ENCODE peak calls at places on chromosome 22, in four cellular contexts. Q is psoas muscle; Z is iPS-NIHi11; S is activated naive CD4-positive, alpha-beta T cell. I is an unnamed sample.

GRCh38 chr22:35921777-35922176 is 106.8 kb downstream of the RBFOX2 start:
- DNase-seq in Z (peak), Q (peak), S (no peak), I (no peak)

GRCh38 chr22:30763815-30764686 is 69.4 kb downstream of the OSBP2 start:
- DNase-seq in Q (peak), Z (peak), S (no peak), I (no peak)

GRCh38 chr22:22838148-22838786 is 49.3 kb upstream of the IGLL5 start:
- DNase-seq in Q (no peak), Z (no peak), S (no peak), I (no peak)

GRCh38 chr22:49515486-49515885 is 312.2 kb downstream of the BRD1 start:
- DNase-seq in Q (no peak), Z (no peak), S (no peak), I (no peak)

GRCh38 chr22:22786301-22787115 is 101.1 kb upstream of the IGLL5 start:
- DNase-seq in Q (no peak), S (no peak), Z (no peak), I (no peak)

GRCh38 chr22:45905924-45906865 is 70.8 kb downstream of the WNT7B start:
- DNase-seq in Z (no peak), S (no peak), Q (no peak), I (no peak)

GRCh38 chr22:20233351-20234313 is 34.5 kb downstream of the RTN4R start:
- DNase-seq in Z (no peak), S (no peak), Q (no peak), I (no peak)

GRCh38 chr22:42414565-42415298 is 17.5 kb downstream of the NFAM1 start:
- DNase-seq in Z (no peak), S (no peak), Q (no peak), I (no peak)

GRCh38 chr22:36052505-36052941 is 23.9 kb upstream of the RBFOX2 start:
- DNase-seq in S (no peak), Q (no peak), Z (peak), I (no peak)

GRCh38 chr22:37184816-37185541 is 3.1 kb downstream of the C1QTNF6 start:
- DNase-seq in Z (no peak), Q (peak), S (no peak), I (no peak)

GRCh38 chr22:39725351-39726035 is 154.9 kb downstream of the CACNA1I start:
- DNase-seq in Q (no peak), S (no peak), Z (no peak), I (no peak)

GRCh38 chr22:21651521-21652009 is 9.5 kb downstream of the SDF2L1 start:
- DNase-seq in Z (peak), S (no peak), Q (no peak), I (no peak)

GRCh38 chr22:19648419-19648929 is 65.8 kb upstream of the SEPTIN5 start:
- DNase-seq in S (no peak), Z (no peak), Q (no peak), I (no peak)

GRCh38 chr22:37519268-37520195 is at the start of gene CARD10:
- DNase-seq in Z (peak), Q (no peak), S (no peak), I (no peak)

GRCh38 chr22:45777046-45777851 is 105.6 kb downstream of the ATXN10 start:
- DNase-seq in Q (no peak), Z (no peak), S (no peak), I (no peak)

GRCh38 chr22:37501610-37502341 is 15.6 kb upstream of the MFNG start:
- DNase-seq in S (no peak), Z (no peak), Q (peak), I (no peak)

GRCh38 chr22:40519284-40519947 is 117.1 kb downstream of the MRTFA start:
- DNase-seq in Q (no peak), S (no peak), Z (no peak), I (no peak)

GRCh38 chr22:29442976-29443375 is 4.6 kb downstream of the RFPL1 start:
- DNase-seq in Z (no peak), Q (no peak), S (no peak), I (no peak)

GRCh38 chr22:50174382-50175190 is 4.1 kb downstream of the PANX2 start:
- DNase-seq in Q (no peak), S (no peak), Z (no peak), I (no peak)

GRCh38 chr22:44026630-44027511 is 2.8 kb downstream of the PARVB start:
- DNase-seq in Q (peak), Z (no peak), S (no peak), I (peak)

GRCh38 chr22:40449676-40450035 is 79.3 kb downstream of the SGSM3 start:
- DNase-seq in Z (no peak), S (no peak), Q (no peak), I (no peak)